ENCODE peak calls at places on chromosomes 5 and 9, in five cellular contexts. One of them, this sample, is unnamed.

GRCh38 chr5:157342822-157343402 is 77.0 kb downstream of the CYFIP2 start:
- DNase-seq in endothelial cell: peak
- DNase-seq in cardiac muscle cell: peak
- DNase-seq in left ventricle myocardium inferior: no peak
- DNase-seq in LNCaP clone FGC: no peak
- DNase-seq in this sample: no peak

GRCh38 chr9:136512651-136513066 is 29.8 kb upstream of the SEC16A start:
- DNase-seq in endothelial cell: peak
- DNase-seq in cardiac muscle cell: no peak
- DNase-seq in left ventricle myocardium inferior: peak
- DNase-seq in LNCaP clone FGC: no peak
- DNase-seq in this sample: no peak

GRCh38 chr9:128118971-128119665 is 8.4 kb downstream of the PTGES2 start:
- DNase-seq in endothelial cell: no peak
- DNase-seq in cardiac muscle cell: no peak
- DNase-seq in left ventricle myocardium inferior: no peak
- DNase-seq in LNCaP clone FGC: no peak
- DNase-seq in this sample: no peak

GRCh38 chr5:55603947-55604346 is 69.2 kb upstream of the PLPP1 start:
- DNase-seq in endothelial cell: no peak
- DNase-seq in cardiac muscle cell: no peak
- DNase-seq in left ventricle myocardium inferior: no peak
- DNase-seq in LNCaP clone FGC: no peak
- DNase-seq in this sample: no peak

GRCh38 chr5:40043916-40044315 is 619.1 kb upstream of the DAB2 start:
- DNase-seq in endothelial cell: no peak
- DNase-seq in cardiac muscle cell: no peak
- DNase-seq in left ventricle myocardium inferior: no peak
- DNase-seq in LNCaP clone FGC: no peak
- DNase-seq in this sample: no peak

GRCh38 chr5:133483406-133484090 is 128.8 kb downstream of the FSTL4 start:
- DNase-seq in endothelial cell: no peak
- DNase-seq in cardiac muscle cell: no peak
- DNase-seq in left ventricle myocardium inferior: peak
- DNase-seq in LNCaP clone FGC: peak
- DNase-seq in this sample: no peak

GRCh38 chr5:9429691-9430215 is 116.1 kb downstream of the SEMA5A start:
- DNase-seq in endothelial cell: no peak
- DNase-seq in cardiac muscle cell: no peak
- DNase-seq in left ventricle myocardium inferior: no peak
- DNase-seq in LNCaP clone FGC: no peak
- DNase-seq in this sample: no peak

GRCh38 chr5:179120951-179121666 is 60.9 kb downstream of the ZNF354C start:
- DNase-seq in endothelial cell: no peak
- DNase-seq in cardiac muscle cell: no peak
- DNase-seq in left ventricle myocardium inferior: no peak
- DNase-seq in LNCaP clone FGC: no peak
- DNase-seq in this sample: peak

GRCh38 chr5:9784231-9784630 is 154.1 kb upstream of the TAS2R1 start:
- DNase-seq in endothelial cell: no peak
- DNase-seq in cardiac muscle cell: no peak
- DNase-seq in left ventricle myocardium inferior: no peak
- DNase-seq in LNCaP clone FGC: no peak
- DNase-seq in this sample: no peak

GRCh38 chr5:9329125-9329524 is 216.8 kb downstream of the SEMA5A start:
- DNase-seq in endothelial cell: no peak
- DNase-seq in cardiac muscle cell: no peak
- DNase-seq in left ventricle myocardium inferior: no peak
- DNase-seq in LNCaP clone FGC: no peak
- DNase-seq in this sample: no peak

GRCh38 chr5:34867660-34868059 is 28.7 kb downstream of the TTC23L start:
- DNase-seq in endothelial cell: no peak
- DNase-seq in cardiac muscle cell: no peak
- DNase-seq in left ventricle myocardium inferior: no peak
- DNase-seq in LNCaP clone FGC: no peak
- DNase-seq in this sample: no peak

GRCh38 chr9:100474950-100475276 is 2.0 kb downstream of the TMEFF1 start:
- DNase-seq in endothelial cell: no peak
- DNase-seq in cardiac muscle cell: no peak
- DNase-seq in left ventricle myocardium inferior: no peak
- DNase-seq in LNCaP clone FGC: no peak
- DNase-seq in this sample: no peak

This sample was measured in suprapubic skin.